ENCODE peak calls at places on chromosomes 16 and 17, in four cellular contexts. H, X, L and V are unnamed samples.

GRCh38 chr17:20095366-20096080 is 86.4 kb downstream of the SPECC1 start:
- DNase-seq in H (no peak), X (peak), L (no peak), V (peak)

GRCh38 chr17:81036128-81036891 is 1.4 kb downstream of the BAIAP2 start:
- DNase-seq in H (no peak), X (no peak), L (no peak), V (no peak)

GRCh38 chr17:75551276-75551675 is 25.8 kb downstream of the LLGL2 start:
- DNase-seq in H (no peak), X (no peak), L (no peak), V (no peak)

GRCh38 chr17:66348605-66349165 is 46.3 kb downstream of the PRKCA start:
- DNase-seq in H (no peak), X (peak), L (peak), V (peak)

GRCh38 chr17:43710101-43710500 is 48.4 kb upstream of the MEOX1 start:
- DNase-seq in H (no peak), X (no peak), L (no peak), V (no peak)

GRCh38 chr17:29711588-29712385 is 89.1 kb upstream of the CORO6 start:
- DNase-seq in H (no peak), X (peak), L (no peak), V (no peak)

GRCh38 chr16:46715769-46716305 is 26.4 kb downstream of the ORC6 start:
- DNase-seq in H (no peak), X (no peak), L (no peak), V (no peak)

GRCh38 chr16:24906199-24906808 is 60.5 kb downstream of the SLC5A11 start:
- DNase-seq in H (no peak), X (no peak), L (no peak), V (peak)

GRCh38 chr17:83064021-83064731 is 15.2 kb upstream of the METRNL start:
- DNase-seq in H (no peak), X (peak), L (no peak), V (no peak)

DNA sequence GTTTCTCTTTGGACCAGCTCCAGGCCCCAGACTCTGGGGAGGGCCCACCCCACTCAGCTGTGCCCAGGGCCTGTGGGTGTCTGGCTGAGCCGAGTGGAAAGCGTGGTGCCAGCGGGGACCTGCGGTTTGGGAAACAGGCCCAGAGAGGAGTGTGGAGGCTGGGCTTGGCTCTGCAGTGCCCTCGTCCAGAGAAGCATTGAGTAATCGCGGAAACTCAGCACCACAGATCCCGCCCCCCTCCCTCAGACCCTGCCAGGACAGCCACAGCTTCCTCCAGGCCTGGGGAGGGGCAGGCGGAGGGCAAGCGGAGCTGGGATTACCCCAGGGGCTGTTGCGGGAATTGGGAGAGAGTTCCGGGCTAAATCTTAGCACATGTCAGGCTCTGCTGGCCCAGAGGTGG is 14.6 kb upstream of the PITPNA start:
- DNase-seq in H (no peak), X (no peak), L (no peak), V (peak)
- TF ChIP-seq RAD21 in H (no peak), X (no peak), L (no peak), V (no peak)

GRCh38 chr16:3012828-3013420 is at the start of gene CLDN9:
- DNase-seq in H (no peak), X (no peak), L (no peak), V (no peak)

GRCh38 chr16:3013491-3013951 is 798 bp downstream of the CLDN9 start:
- DNase-seq in H (no peak), X (no peak), L (no peak), V (no peak)

GRCh38 chr16:3014971-3015370 is 2.2 kb downstream of the CLDN9 start:
- DNase-seq in H (no peak), X (no peak), L (no peak), V (no peak)

GRCh38 chr16:3015865-3016521 is 2.0 kb downstream of the CLDN6 start:
- DNase-seq in H (no peak), X (no peak), L (peak), V (no peak)

GRCh38 chr16:3013998-3014690 is 1.4 kb downstream of the CLDN9 start:
- DNase-seq in H (no peak), X (no peak), L (no peak), V (no peak)
- TF ChIP-seq MXI1 in H (no peak), X (no peak), L (no peak), V (no peak)

DNA sequence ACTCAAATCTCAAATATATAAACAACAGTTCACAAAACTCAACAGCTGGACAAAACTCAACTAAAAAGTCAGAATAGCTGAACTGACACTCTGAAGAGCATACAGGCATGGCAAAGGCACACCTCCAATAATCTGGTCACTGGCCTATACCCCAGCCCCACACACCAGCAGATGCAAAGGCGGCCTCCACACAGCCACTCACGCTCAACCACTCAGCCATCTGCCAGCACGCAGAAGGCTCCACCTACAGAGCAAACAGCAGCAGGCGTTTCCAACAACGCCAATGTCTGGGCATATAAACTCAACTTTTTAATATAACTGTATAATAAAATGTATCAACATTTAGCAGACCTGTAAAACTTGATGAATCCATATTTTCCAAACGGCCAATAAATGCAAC is 17.2 kb downstream of the USP7 start:
- DNase-seq in H (no peak), X (no peak), L (no peak), V (no peak)
- TF ChIP-seq RAD21 in H (peak), X (peak), L (no peak), V (no peak)

GRCh38 chr16:27922433-27922832 is 141.1 kb downstream of the GSG1L start:
- DNase-seq in H (no peak), X (no peak), L (no peak), V (no peak)
- TF ChIP-seq MXI1 in H (no peak), X (no peak), L (no peak), V (no peak)

DNA sequence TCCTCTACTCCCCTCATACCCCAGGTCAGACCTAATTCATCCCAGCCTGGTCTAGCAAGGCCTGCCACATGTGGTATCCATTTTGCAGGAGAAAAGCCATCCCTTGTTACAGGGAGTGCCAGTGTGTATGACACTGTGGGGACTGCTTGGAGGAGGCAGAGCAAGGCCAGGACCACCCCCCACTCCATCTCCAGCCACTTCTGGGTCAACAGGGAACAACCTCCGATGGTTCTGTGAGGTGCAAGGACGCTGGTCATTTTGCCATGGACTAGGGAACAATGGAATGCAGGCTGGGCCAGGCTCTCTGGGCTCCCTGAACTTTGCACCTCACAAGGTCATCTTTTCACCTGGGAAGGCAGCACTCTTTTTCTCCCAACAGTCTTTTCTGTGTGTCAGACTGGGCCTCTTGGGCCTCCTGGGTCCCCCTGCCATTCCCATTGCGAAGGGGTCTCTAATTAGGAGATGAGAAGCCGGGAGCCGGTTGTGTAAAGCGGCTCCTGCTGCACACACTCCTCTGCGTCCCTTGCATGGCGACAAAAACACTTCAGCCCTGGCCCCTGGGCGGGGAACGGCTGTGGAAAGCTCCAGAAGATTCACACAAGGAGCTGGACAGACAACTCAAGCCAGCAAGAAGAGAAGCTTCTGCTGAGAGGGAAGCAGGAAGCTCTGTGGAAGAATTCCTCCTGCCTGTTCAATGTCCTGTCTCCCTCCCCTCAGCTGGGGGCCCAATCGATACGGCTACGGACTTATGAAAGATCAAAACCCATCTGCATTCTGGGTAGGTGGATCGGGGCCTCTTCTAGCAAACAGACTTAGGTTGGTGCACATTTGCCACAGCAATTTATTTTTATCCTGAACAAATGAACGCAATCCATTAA is 38.5 kb upstream of the MTSS2 start:
- DNase-seq in H (no peak), X (no peak), L (no peak), V (peak)
- TF ChIP-seq RAD21 in H (no peak), X (no peak), L (no peak), V (peak)